ENCODE peak calls at places on chromosomes 2 and 18, in ten cellular contexts. L is thyroid gland; F is CD8-positive, alpha-beta T cell; A is CD4-positive, alpha-beta T cell; O is endothelial cell; S is fibroblast of villous mesenchyme; N is IMR-90; Q is astrocyte of the spinal cord; I is mesothelial cell of epicardium; K is AG09319. R is an unnamed sample.

GRCh38 chr18:4292696-4293095 is 162.4 kb downstream of the DLGAP1 start:
- DNase-seq in A (no peak), K (no peak), N (no peak), L (no peak), Q (no peak), I (no peak), S (no peak), F (no peak), O (no peak), R (no peak)

GRCh38 chr2:239223330-239224248 is 177.2 kb downstream of the HDAC4 start:
- DNase-seq in F (no peak), I (no peak), O (no peak), L (peak), N (peak), Q (peak), A (no peak), S (peak), K (peak), R (no peak)

GRCh38 chr2:235820571-235820970 is 326.7 kb downstream of the AGAP1 start:
- DNase-seq in K (no peak), A (no peak), I (no peak), L (no peak), O (no peak), F (no peak), S (no peak), Q (no peak), N (peak), R (no peak)

GRCh38 chr2:178277741-178278197 is 83.5 kb downstream of the OSBPL6 start:
- DNase-seq in L (no peak), S (peak), I (no peak), F (no peak), N (peak), O (no peak), Q (peak), K (no peak), A (no peak), R (no peak)

GRCh38 chr2:121349721-121350401 is 64.9 kb upstream of the TFCP2L1 start:
- DNase-seq in K (no peak), F (no peak), Q (no peak), I (no peak), N (no peak), O (no peak), L (no peak), S (no peak), A (no peak), R (no peak)

GRCh38 chr18:42513416-42513815 is 558.4 kb downstream of the PIK3C3 start:
- DNase-seq in I (no peak), A (no peak), K (no peak), F (no peak), N (no peak), S (no peak), O (no peak), Q (no peak), L (no peak), R (no peak)

GRCh38 chr18:48961547-48961946 is 10.8 kb upstream of the SMAD7 start:
- DNase-seq in I (no peak), A (no peak), F (no peak), N (peak), L (no peak), Q (no peak), S (peak), O (no peak), K (no peak), R (no peak)

GRCh38 chr2:100252811-100253698 is 69.2 kb downstream of the LONRF2 start:
- DNase-seq in F (no peak), A (no peak), Q (no peak), L (peak), I (no peak), K (no peak), O (no peak), S (no peak), N (no peak), R (no peak)

GRCh38 chr2:1625281-1626001 is 118.9 kb downstream of the PXDN start:
- DNase-seq in N (peak), Q (peak), A (no peak), S (peak), I (no peak), F (no peak), L (peak), K (peak), O (peak), R (no peak)

GRCh38 chr2:109135572-109136185 is 6.7 kb downstream of the SH3RF3 start:
- DNase-seq in N (no peak), K (peak), F (no peak), A (no peak), I (no peak), O (no peak), Q (peak), S (no peak), L (peak), R (no peak)

GRCh38 chr2:231222318-231223000 is 24.0 kb downstream of the ARMC9 start:
- DNase-seq in O (no peak), I (no peak), F (no peak), Q (peak), L (no peak), A (no peak), N (peak), K (peak), S (peak), R (no peak)

GRCh38 chr2:10278029-10278762 is 24.5 kb upstream of the HPCAL1 start:
- DNase-seq in O (no peak), F (no peak), L (peak), S (peak), K (no peak), N (peak), A (no peak), Q (peak), I (no peak), R (no peak)

GRCh38 chr2:159442159-159442852 is 155.8 kb upstream of the WDSUB1 start:
- DNase-seq in O (no peak), A (no peak), F (no peak), K (no peak), I (no peak), Q (no peak), S (no peak), L (no peak), N (no peak), R (no peak)

GRCh38 chr2:96679843-96680242 is 37.3 kb downstream of the FER1L5 start:
- DNase-seq in Q (peak), I (no peak), L (peak), O (no peak), F (no peak), A (no peak), N (no peak), K (no peak), S (peak), R (no peak)

GRCh38 chr2:172927381-172928357 is 148.0 kb upstream of the MAP3K20 start:
- DNase-seq in S (peak), A (no peak), L (peak), F (no peak), K (no peak), N (peak), Q (peak), O (no peak), I (no peak), R (no peak)

GRCh38 chr2:1642066-1642861 is 102.1 kb downstream of the PXDN start:
- DNase-seq in F (no peak), O (no peak), K (no peak), N (peak), I (no peak), L (no peak), Q (peak), S (no peak), A (no peak), R (no peak)

GRCh38 chr2:46970334-46971288 is 55.0 kb upstream of the MCFD2 start:
- DNase-seq in K (no peak), L (peak), I (no peak), F (no peak), O (no peak), A (no peak), S (peak), N (peak), Q (peak), R (no peak)

GRCh38 chr2:100924520-100925451 is 77.3 kb upstream of the RPL31 start:
- DNase-seq in Q (peak), L (no peak), A (peak), S (peak), K (peak), F (peak), N (peak), I (no peak), O (no peak), R (no peak)

GRCh38 chr2:220707261-220707660 is 864.8 kb downstream of the EPHA4 start:
- DNase-seq in Q (no peak), A (no peak), S (no peak), K (no peak), L (no peak), F (no peak), O (no peak), N (no peak), I (no peak), R (no peak)

GRCh38 chr2:141714486-141714885 is 416.3 kb downstream of the LRP1B start:
- DNase-seq in Q (no peak), K (no peak), L (peak), S (no peak), O (no peak), A (no peak), I (no peak), F (no peak), N (no peak), R (no peak)

GRCh38 chr2:105750735-105751134 is 6.0 kb downstream of the NCK2 start:
- DNase-seq in F (no peak), Q (no peak), I (no peak), A (no peak), L (no peak), N (no peak), K (no peak), S (no peak), O (no peak), R (no peak)

GRCh38 chr18:62634991-62635630 is 80.2 kb upstream of the PHLPP1 start:
- DNase-seq in F (no peak), I (no peak), K (no peak), O (no peak), A (no peak), L (no peak), N (no peak), Q (no peak), S (no peak), R (no peak)

GRCh38 chr18:32358075-32358474 is 112.6 kb downstream of the GAREM1 start:
- DNase-seq in S (no peak), N (no peak), L (no peak), I (no peak), A (no peak), F (no peak), Q (no peak), O (no peak), K (no peak), R (no peak)

GRCh38 chr2:101337877-101338276 is 29.4 kb upstream of the RNF149 start:
- DNase-seq in L (no peak), F (no peak), A (no peak), K (no peak), O (no peak), Q (peak), I (no peak), N (peak), S (no peak), R (no peak)

GRCh38 chr2:223054193-223054781 is 2.3 kb downstream of the KCNE4 start:
- DNase-seq in A (no peak), L (peak), N (peak), I (no peak), Q (peak), F (no peak), S (peak), K (no peak), O (no peak), R (no peak)

GRCh38 chr2:2840101-2840531 is 509.0 kb upstream of the MYT1L start:
- DNase-seq in F (no peak), L (peak), I (no peak), Q (no peak), N (no peak), K (no peak), A (no peak), O (no peak), S (no peak), R (no peak)

GRCh38 chr18:23354625-23355024 is 98.5 kb upstream of the RIOK3 start:
- DNase-seq in F (no peak), K (no peak), A (no peak), I (no peak), S (peak), Q (peak), L (no peak), N (peak), O (no peak), R (no peak)

GRCh38 chr2:190570871-190571270 is 36.3 kb upstream of the NEMP2 start:
- DNase-seq in F (no peak), L (no peak), S (no peak), Q (no peak), O (no peak), I (no peak), N (no peak), A (no peak), K (no peak), R (no peak)

GRCh38 chr18:60549338-60549960 is 176.9 kb upstream of the MC4R start:
- DNase-seq in A (no peak), S (peak), O (peak), K (peak), N (peak), L (peak), I (no peak), F (no peak), Q (peak), R (peak)

GRCh38 chr18:58639751-58640427 is 11.0 kb upstream of the ALPK2 start:
- DNase-seq in O (no peak), F (no peak), I (no peak), N (peak), Q (peak), A (no peak), S (peak), L (no peak), K (no peak), R (no peak)

GRCh38 chr2:28755411-28755810 is 3.8 kb downstream of the PPP1CB start:
- DNase-seq in A (no peak), O (no peak), K (no peak), S (no peak), Q (peak), F (no peak), N (peak), L (no peak), I (no peak), R (no peak)

GRCh38 chr18:50720281-50720680 is 99.5 kb downstream of the MRO start:
- DNase-seq in A (no peak), Q (no peak), S (no peak), I (no peak), K (no peak), F (no peak), O (no peak), L (no peak), N (no peak), R (no peak)

GRCh38 chr2:17620280-17620679 is 79.8 kb downstream of the VSNL1 start:
- DNase-seq in N (peak), A (no peak), O (no peak), L (peak), S (no peak), K (no peak), I (no peak), Q (peak), F (no peak), R (no peak)

GRCh38 chr2:63639344-63639743 is 50.6 kb downstream of the MDH1 start:
- DNase-seq in Q (no peak), K (no peak), N (no peak), I (no peak), O (no peak), S (no peak), L (no peak), F (no peak), A (no peak), R (no peak)

GRCh38 chr2:6885968-6886367 is 8.4 kb downstream of the RSAD2 start:
- DNase-seq in L (no peak), I (no peak), Q (no peak), O (no peak), N (no peak), A (no peak), F (no peak), K (no peak), S (no peak), R (no peak)

GRCh38 chr2:139652385-139652784 is 872.2 kb upstream of the NXPH2 start:
- DNase-seq in K (no peak), L (no peak), I (no peak), A (no peak), Q (no peak), O (no peak), N (no peak), S (no peak), F (no peak), R (no peak)

GRCh38 chr2:28606986-28607441 is 111.2 kb downstream of the PLB1 start:
- DNase-seq in Q (peak), A (no peak), I (no peak), O (no peak), L (no peak), N (peak), F (no peak), K (no peak), S (peak), R (no peak)

GRCh38 chr18:79944126-79944731 is 7.2 kb downstream of the SLC66A2 start:
- DNase-seq in O (no peak), K (no peak), N (no peak), A (no peak), L (no peak), Q (peak), I (no peak), S (no peak), F (peak), R (no peak)

GRCh38 chr2:212392544-212392943 is 146.1 kb downstream of the ERBB4 start:
- DNase-seq in S (no peak), K (peak), Q (no peak), I (no peak), O (no peak), N (no peak), F (no peak), A (no peak), L (no peak), R (no peak)

GRCh38 chr2:156334496-156335478 is 2.3 kb upstream of the NR4A2 start:
- DNase-seq in Q (peak), O (peak), A (peak), N (peak), L (peak), S (peak), K (peak), F (peak), I (peak), R (peak)

DNA sequence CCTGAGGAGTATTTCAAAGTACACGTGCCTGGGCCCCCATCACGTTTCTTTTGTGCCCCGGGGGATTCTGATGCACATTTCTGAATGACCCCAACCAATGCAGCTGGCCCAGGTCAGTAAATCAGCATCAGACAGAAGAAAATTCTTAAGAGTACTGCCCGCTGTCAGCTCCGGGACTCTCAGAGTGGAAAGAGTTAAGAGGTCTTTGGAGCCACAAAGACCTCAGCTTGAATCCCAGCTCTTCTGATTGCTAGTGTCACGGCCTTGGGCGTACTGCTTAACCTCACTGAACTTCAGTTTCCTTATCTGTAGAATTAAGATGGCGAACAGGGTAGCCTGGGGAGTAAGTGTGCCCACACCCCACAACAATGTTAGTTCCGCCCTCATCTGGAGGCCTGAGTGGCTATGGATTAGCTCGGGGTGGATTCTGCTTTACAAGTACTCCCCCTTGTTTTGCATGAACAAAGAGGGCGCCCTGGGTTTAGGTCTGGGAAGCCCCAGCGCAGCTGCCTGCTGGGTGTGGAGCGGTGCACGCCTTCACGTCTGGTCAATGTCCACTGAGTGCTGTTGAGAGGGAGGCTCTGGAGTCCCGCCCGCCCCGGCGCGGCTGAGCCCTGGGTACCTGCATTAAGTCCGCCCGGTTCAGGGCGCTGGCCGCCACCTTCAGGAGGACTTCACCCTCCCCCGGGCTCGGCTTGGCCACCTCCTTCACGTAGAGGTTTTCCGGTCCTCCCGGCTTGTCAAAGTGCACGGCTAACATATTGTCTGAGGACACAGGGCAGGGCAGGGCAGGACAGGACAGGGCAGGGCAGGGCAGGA is 858 bp downstream of the TP53I3 start:
- DNase-seq in A (no peak), O (no peak), K (peak), L (no peak), I (peak), N (peak), Q (peak), S (peak), F (no peak), R (no peak)
- TF ChIP-seq CTCF in A (no peak), O (no peak), K (peak), L (no peak), I (no peak), N (no peak), Q (no peak), S (no peak), F (no peak), R (no peak)

GRCh38 chr2:165967746-165968145 is 14.2 kb upstream of the TTC21B start:
- DNase-seq in L (no peak), N (no peak), F (no peak), Q (no peak), O (no peak), K (no peak), A (no peak), I (no peak), S (no peak), R (no peak)

GRCh38 chr2:165969227-165969626 is 15.7 kb upstream of the TTC21B start:
- DNase-seq in N (no peak), I (no peak), L (no peak), K (no peak), Q (no peak), A (no peak), F (no peak), O (no peak), S (no peak), R (no peak)

GRCh38 chr2:165970663-165971062 is 17.1 kb upstream of the TTC21B start:
- DNase-seq in S (no peak), F (no peak), O (no peak), Q (no peak), L (no peak), A (no peak), I (no peak), K (no peak), N (no peak), R (no peak)
- TF ChIP-seq CTCF in S (no peak), F (no peak), O (no peak), Q (no peak), L (no peak), A (peak), I (no peak), K (no peak), N (no peak), R (no peak)

DNA sequence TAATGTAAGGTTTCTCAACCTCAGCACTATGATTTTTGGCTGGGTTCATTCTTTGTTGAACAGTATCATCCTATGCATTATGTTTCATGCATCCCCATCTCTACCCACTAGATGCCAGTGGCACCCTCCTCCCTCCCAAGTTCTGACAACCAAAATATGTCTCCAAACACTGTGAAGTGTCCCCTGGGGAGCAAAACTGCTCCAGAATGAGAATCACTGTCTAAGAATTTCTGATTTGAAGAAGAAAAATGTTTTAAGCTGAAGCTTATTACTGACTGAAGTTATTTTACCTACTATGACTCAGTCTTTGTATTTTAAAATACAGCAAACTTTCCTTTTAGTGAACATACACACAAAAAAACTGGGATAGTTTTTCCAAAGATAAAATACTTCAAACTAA is 3.4 kb downstream of the THADA start:
- DNase-seq in K (no peak), N (no peak), F (no peak), A (no peak), Q (peak), I (no peak), S (no peak), O (no peak), L (no peak), R (no peak)
- TF ChIP-seq CTCF in K (no peak), N (no peak), F (no peak), A (no peak), Q (peak), I (no peak), S (no peak), O (no peak), L (no peak), R (no peak)

GRCh38 chr2:52597361-52597760 is 1170.2 kb upstream of the CHAC2 start:
- DNase-seq in K (no peak), L (no peak), F (no peak), S (no peak), I (no peak), N (peak), O (no peak), Q (no peak), A (no peak), R (no peak)
- TF ChIP-seq CTCF in K (no peak), L (no peak), F (no peak), S (no peak), I (no peak), N (no peak), O (no peak), Q (no peak), A (no peak), R (no peak)